ENCODE peak calls at places on chromosomes 13 and 19, in ten cellular contexts. V is lower lobe of right lung, Q is uterus, Y is tibial artery, K is IMR-90, S is testis, J is HCT116, H is fibroblast of lung, D is tibial nerve, R is psoas muscle. C is an unnamed sample. For H3K4me1 and H3K36me3, the result is how much of the 10 kb centered on the place peaks cover.

GRCh38 chr13:89695343-89696257 is 1651.9 kb upstream of the MIR17HG start:
- DNase-seq in J (peak), V (no peak), H (peak), D (no peak), Y (no peak), S (peak), R (no peak), Q (no peak), K (peak), C (no peak)

GRCh38 chr13:82118589-82118988 is 1763.7 kb downstream of the SLITRK1 start:
- DNase-seq in J (no peak), Y (no peak), R (no peak), H (no peak), S (no peak), D (no peak), V (no peak), Q (no peak), K (no peak), C (no peak)

GRCh38 chr19:12092065-12092867 is 27.7 kb downstream of the ZNF844 start:
- DNase-seq in Y (peak), Q (peak), K (peak), R (peak), D (peak), H (peak), V (peak), S (peak), J (no peak), C (peak)

GRCh38 chr19:45747513-45747912 is 14.3 kb downstream of the MEIOSIN start:
- DNase-seq in D (no peak), S (no peak), Q (no peak), Y (no peak), J (no peak), R (no peak), K (no peak), V (no peak), H (no peak), C (no peak)

GRCh38 chr13:43473437-43473836 is 313.3 kb downstream of the ENOX1 start:
- DNase-seq in V (no peak), S (no peak), R (no peak), D (no peak), H (no peak), K (no peak), Y (no peak), Q (no peak), J (no peak), C (no peak)

GRCh38 chr13:50149932-50150331 is 134.7 kb downstream of the KCNRG start:
- DNase-seq in S (peak), V (no peak), H (no peak), Q (no peak), J (no peak), Y (no peak), R (no peak), K (no peak), D (no peak), C (peak)

GRCh38 chr13:24083722-24084421 is 76.6 kb upstream of the SPATA13 start:
- DNase-seq in J (no peak), Q (no peak), R (no peak), D (no peak), S (peak), H (no peak), K (no peak), V (no peak), Y (no peak), C (no peak)

GRCh38 chr13:44578064-44578394 is 1.9 kb upstream of the TSC22D1 start:
- DNase-seq in R (no peak), S (no peak), K (no peak), D (no peak), Q (no peak), H (peak), Y (peak), V (no peak), J (no peak), C (no peak)

GRCh38 chr19:38678891-38679494 is 31.5 kb downstream of the ACTN4 start:
- DNase-seq in R (peak), H (no peak), D (no peak), V (no peak), S (no peak), K (no peak), J (no peak), Q (no peak), Y (no peak), C (no peak)

GRCh38 chr13:109479991-109480696 is 306.2 kb downstream of the IRS2 start:
- DNase-seq in D (no peak), J (no peak), K (peak), R (no peak), Q (no peak), V (no peak), H (peak), S (peak), Y (peak), C (no peak)

GRCh38 chr13:95842898-95843297 is 166.0 kb downstream of the DNAJC3 start:
- DNase-seq in Y (no peak), H (no peak), Q (no peak), K (no peak), S (no peak), R (no peak), V (no peak), D (no peak), J (no peak), C (no peak)

GRCh38 chr19:10808937-10809655 is 26.9 kb downstream of the TMED1 start:
- DNase-seq in H (peak), S (no peak), V (no peak), Q (no peak), Y (no peak), R (no peak), D (no peak), K (peak), J (peak), C (no peak)

GRCh38 chr19:35622750-35623149 is 6.1 kb upstream of the RBM42 start:
- DNase-seq in V (peak), J (no peak), R (no peak), Q (no peak), K (no peak), S (no peak), H (no peak), D (no peak), Y (no peak), C (no peak)

GRCh38 chr13:34752561-34752960 is 189.5 kb upstream of the NBEA start:
- DNase-seq in S (no peak), V (no peak), Y (no peak), J (no peak), H (no peak), Q (no peak), K (no peak), D (no peak), R (no peak), C (no peak)

GRCh38 chr19:12784394-12784870 is 6.9 kb upstream of the JUNB start:
- DNase-seq in R (no peak), J (no peak), D (no peak), S (no peak), Y (no peak), V (no peak), H (no peak), K (peak), Q (no peak), C (no peak)

GRCh38 chr19:4139614-4140236 is 13.7 kb upstream of the CREB3L3 start:
- DNase-seq in D (peak), K (peak), S (peak), Q (peak), H (peak), V (peak), R (peak), J (peak), Y (peak), C (peak)

GRCh38 chr13:42538996-42539395 is 35.0 kb upstream of the TNFSF11 start:
- DNase-seq in Y (no peak), R (no peak), H (no peak), Q (no peak), K (no peak), D (no peak), J (no peak), V (no peak), S (no peak), C (no peak)

GRCh38 chr13:113052971-113053370 is 52.6 kb upstream of the F7 start:
- DNase-seq in V (peak), D (no peak), H (no peak), Q (no peak), R (peak), J (no peak), Y (no peak), S (no peak), K (no peak), C (no peak)

GRCh38 chr19:46404039-46404883 is 9.1 kb downstream of the CCDC8 start:
- DNase-seq in Y (peak), H (peak), D (no peak), S (peak), J (no peak), Q (peak), K (peak), R (peak), V (peak), C (peak)

GRCh38 chr13:43285891-43286602 is 262.7 kb downstream of the DNAJC15 start:
- DNase-seq in R (peak), Y (peak), K (peak), Q (no peak), V (no peak), H (peak), S (no peak), J (no peak), D (no peak), C (no peak)

GRCh38 chr13:113585828-113586355 is 1.3 kb downstream of the TFDP1 start:
- DNase-seq in R (no peak), Q (peak), D (no peak), V (peak), S (peak), H (no peak), J (no peak), K (no peak), Y (peak), C (no peak)

GRCh38 chr13:28355822-28356371 is 139.0 kb downstream of the FLT1 start:
- DNase-seq in Q (no peak), D (no peak), V (no peak), Y (no peak), J (no peak), K (peak), S (no peak), H (peak), R (no peak), C (no peak)

GRCh38 chr19:48468806-48469055 is 438 bp upstream of the CYTH2 start:
- DNase-seq in Q (no peak), K (no peak), Y (no peak), R (no peak), S (no peak), D (no peak), J (no peak), V (no peak), H (no peak), C (no peak)

GRCh38 chr13:65965496-65965895 is 1264.6 kb downstream of the PCDH9 start:
- DNase-seq in H (peak), Q (no peak), Y (no peak), D (no peak), R (no peak), S (no peak), K (peak), V (no peak), J (no peak), C (no peak)

GRCh38 chr19:27876489-27876888 is 1336.5 kb downstream of the UQCRFS1 start:
- DNase-seq in R (no peak), J (no peak), Y (no peak), K (no peak), H (no peak), S (no peak), D (no peak), Q (no peak), V (no peak), C (no peak)
- TF ChIP-seq CTCF in R (no peak), J (no peak), Y (no peak), K (no peak), H (no peak), S (no peak), D (no peak), Q (no peak), V (no peak), C (no peak)

GRCh38 chr19:42442833-42443232 is at the start of gene CXCL17:
- DNase-seq in K (no peak), R (no peak), Q (no peak), V (no peak), H (no peak), D (no peak), S (no peak), Y (no peak), J (no peak), C (no peak)
- H3K4me1 ChIP-seq in K (under half), R (under half), Q (under half), V (under half), H (under half), D (under half), S (under half), Y (under half), J (under half), C (under half)

GRCh38 chr19:33108161-33108560 is 23.8 kb upstream of the WDR88 start:
- DNase-seq in R (no peak), S (no peak), Y (no peak), Q (no peak), V (no peak), D (no peak), H (no peak), J (no peak), K (no peak), C (no peak)
- H3K36me3 ChIP-seq in R (half or more), S (under half), Y (half or more), Q (under half), V (half or more), D (half or more), H (under half), J (under half), K (under half), C (under half)

GRCh38 chr19:50983625-50984292 is at the start of gene KLK7:
- DNase-seq in R (no peak), K (no peak), J (no peak), Y (no peak), Q (no peak), D (no peak), S (no peak), V (no peak), H (no peak), C (no peak)

GRCh38 chr19:50982186-50982585 is 1.5 kb downstream of the KLK7 start:
- DNase-seq in Q (no peak), R (no peak), V (no peak), H (no peak), S (no peak), Y (no peak), D (no peak), K (no peak), J (no peak), C (no peak)

GRCh38 chr19:50979758-50980157 is 4.0 kb downstream of the KLK7 start:
- DNase-seq in K (no peak), H (no peak), S (no peak), V (no peak), Q (no peak), Y (no peak), D (no peak), R (no peak), J (no peak), C (no peak)

GRCh38 chr19:50980203-50980602 is 3.5 kb downstream of the KLK7 start:
- DNase-seq in V (no peak), Y (no peak), H (no peak), Q (no peak), R (no peak), J (no peak), K (no peak), D (no peak), S (no peak), C (no peak)

GRCh38 chr19:50981587-50982146 is 2.0 kb downstream of the KLK7 start:
- DNase-seq in V (no peak), H (no peak), Y (no peak), J (no peak), R (no peak), K (no peak), Q (no peak), S (no peak), D (no peak), C (no peak)
- TF ChIP-seq CTCF in V (no peak), H (no peak), Y (no peak), J (no peak), R (no peak), K (no peak), Q (no peak), S (no peak), D (no peak), C (no peak)

GRCh38 chr13:37065893-37066526 is 6.5 kb upstream of the SUPT20H start:
- DNase-seq in R (no peak), Y (no peak), K (no peak), J (no peak), V (no peak), Q (no peak), H (no peak), D (no peak), S (no peak), C (no peak)
- H3K4me1 ChIP-seq in R (under half), Y (under half), K (under half), J (under half), V (under half), Q (under half), H (under half), D (under half), S (under half), C (under half)

C was measured in heart right ventricle.